ENCODE peak calls at places on chromosomes 7 and 10, in seven cellular contexts. One of them, this sample, is unnamed.

GRCh38 chr10:81116201-81116600 is 578.5 kb downstream of the SH2D4B start:
- ATAC-seq in A549: no peak
- ATAC-seq in GM12878: peak; percentile 56
- ATAC-seq in HepG2: no peak
- ATAC-seq in body of pancreas: no peak
- ATAC-seq in gastrocnemius medialis: no peak
- ATAC-seq in heart left ventricle: no peak
- ATAC-seq in this sample: no peak

GRCh38 chr10:99845837-99846382 is 63.5 kb downstream of the ABCC2 start:
- ATAC-seq in A549: peak; percentile 72
- ATAC-seq in GM12878: peak; percentile 95
- ATAC-seq in HepG2: peak; percentile 57
- ATAC-seq in body of pancreas: peak; percentile 93
- ATAC-seq in gastrocnemius medialis: peak; percentile 97
- ATAC-seq in heart left ventricle: peak; percentile 88
- ATAC-seq in this sample: peak; percentile 92

GRCh38 chr7:77439572-77439971 is 23.4 kb upstream of the GSAP start:
- ATAC-seq in A549: peak; percentile 99
- ATAC-seq in GM12878: no peak
- ATAC-seq in HepG2: peak; percentile 99
- ATAC-seq in body of pancreas: peak; percentile 45
- ATAC-seq in gastrocnemius medialis: peak; percentile 68
- ATAC-seq in heart left ventricle: peak; percentile 92
- ATAC-seq in this sample: no peak

GRCh38 chr10:129867780-129868179 is 96.3 kb downstream of the EBF3 start:
- ATAC-seq in A549: no peak
- ATAC-seq in GM12878: no peak
- ATAC-seq in HepG2: no peak
- ATAC-seq in body of pancreas: no peak
- ATAC-seq in gastrocnemius medialis: no peak
- ATAC-seq in heart left ventricle: no peak
- ATAC-seq in this sample: no peak

GRCh38 chr7:24700446-24701044 is 56.7 kb downstream of the GSDME start:
- ATAC-seq in A549: peak; percentile 18
- ATAC-seq in GM12878: no peak
- ATAC-seq in HepG2: no peak
- ATAC-seq in body of pancreas: no peak
- ATAC-seq in gastrocnemius medialis: no peak
- ATAC-seq in heart left ventricle: no peak
- ATAC-seq in this sample: no peak

GRCh38 chr7:111855161-111855841 is 293.0 kb upstream of the IMMP2L start:
- ATAC-seq in A549: peak; percentile 95
- ATAC-seq in GM12878: peak; percentile 90
- ATAC-seq in HepG2: peak; percentile 87
- ATAC-seq in body of pancreas: peak; percentile 74
- ATAC-seq in gastrocnemius medialis: peak; percentile 42
- ATAC-seq in heart left ventricle: peak; percentile 76
- ATAC-seq in this sample: no peak

GRCh38 chr10:3220853-3221252 is 48.3 kb upstream of the PITRM1 start:
- ATAC-seq in A549: peak; percentile 60
- ATAC-seq in GM12878: no peak
- ATAC-seq in HepG2: no peak
- ATAC-seq in body of pancreas: no peak
- ATAC-seq in gastrocnemius medialis: no peak
- ATAC-seq in heart left ventricle: no peak
- ATAC-seq in this sample: no peak

GRCh38 chr7:7490003-7490402 is 45.7 kb downstream of the COL28A1 start:
- ATAC-seq in A549: no peak
- ATAC-seq in GM12878: peak; percentile 44
- ATAC-seq in HepG2: no peak
- ATAC-seq in body of pancreas: no peak
- ATAC-seq in gastrocnemius medialis: no peak
- ATAC-seq in heart left ventricle: no peak
- ATAC-seq in this sample: no peak

GRCh38 chr10:86411281-86411841 is 44.8 kb upstream of the GRID1 start:
- ATAC-seq in A549: peak; percentile 66
- ATAC-seq in GM12878: peak; percentile 74
- ATAC-seq in HepG2: peak; percentile 82
- ATAC-seq in body of pancreas: no peak
- ATAC-seq in gastrocnemius medialis: no peak
- ATAC-seq in heart left ventricle: peak; percentile 89
- ATAC-seq in this sample: no peak

GRCh38 chr10:109427421-109427820 is 495.9 kb downstream of the XPNPEP1 start:
- ATAC-seq in A549: no peak
- ATAC-seq in GM12878: no peak
- ATAC-seq in HepG2: no peak
- ATAC-seq in body of pancreas: no peak
- ATAC-seq in gastrocnemius medialis: no peak
- ATAC-seq in heart left ventricle: no peak
- ATAC-seq in this sample: no peak

GRCh38 chr10:121645696-121646095 is 47.5 kb upstream of the FGFR2 start:
- ATAC-seq in A549: no peak
- ATAC-seq in GM12878: no peak
- ATAC-seq in HepG2: no peak
- ATAC-seq in body of pancreas: no peak
- ATAC-seq in gastrocnemius medialis: no peak
- ATAC-seq in heart left ventricle: no peak
- ATAC-seq in this sample: no peak

GRCh38 chr7:24949884-24950283 is 30.1 kb downstream of the OSBPL3 start:
- ATAC-seq in A549: no peak
- ATAC-seq in GM12878: no peak
- ATAC-seq in HepG2: no peak
- ATAC-seq in body of pancreas: no peak
- ATAC-seq in gastrocnemius medialis: no peak
- ATAC-seq in heart left ventricle: no peak
- ATAC-seq in this sample: no peak

GRCh38 chr10:62437696-62438095 is 63.5 kb downstream of the ZNF365 start:
- ATAC-seq in A549: peak; percentile 85
- ATAC-seq in GM12878: peak; percentile 81
- ATAC-seq in HepG2: peak; percentile 62
- ATAC-seq in body of pancreas: peak; percentile 62
- ATAC-seq in gastrocnemius medialis: peak; percentile 60
- ATAC-seq in heart left ventricle: no peak
- ATAC-seq in this sample: no peak

GRCh38 chr7:103347507-103348267 is at the start of gene PSMC2:
- ATAC-seq in A549: peak; percentile 87
- ATAC-seq in GM12878: peak; percentile 79
- ATAC-seq in HepG2: peak; percentile 88
- ATAC-seq in body of pancreas: peak; percentile 79
- ATAC-seq in gastrocnemius medialis: peak; percentile 90
- ATAC-seq in heart left ventricle: peak; percentile 89
- ATAC-seq in this sample: peak; percentile 87
- TF ChIP-seq POLR2A in A549: peak; percentile 64
- TF ChIP-seq POLR2A in GM12878: peak; percentile 79
- TF ChIP-seq POLR2A in HepG2: peak; percentile 55
- TF ChIP-seq POLR2A in body of pancreas: no peak
- TF ChIP-seq POLR2A in gastrocnemius medialis: peak; percentile 72
- TF ChIP-seq POLR2A in heart left ventricle: no peak
- TF ChIP-seq POLR2A in this sample: no peak

GRCh38 chr10:105535478-105535877 is 894.4 kb downstream of the SORCS3 start:
- ATAC-seq in A549: no peak
- ATAC-seq in GM12878: no peak
- ATAC-seq in HepG2: no peak
- ATAC-seq in body of pancreas: no peak
- ATAC-seq in gastrocnemius medialis: no peak
- ATAC-seq in heart left ventricle: no peak
- ATAC-seq in this sample: no peak
- H3K4me3 ChIP-seq in A549: no peak overlapping the region
- H3K4me3 ChIP-seq in GM12878: no peak overlapping the region
- H3K4me3 ChIP-seq in HepG2: no peak overlapping the region
- H3K4me3 ChIP-seq in body of pancreas: no peak overlapping the region
- H3K4me3 ChIP-seq in gastrocnemius medialis: no peak overlapping the region
- H3K4me3 ChIP-seq in heart left ventricle: no peak overlapping the region
- H3K4me3 ChIP-seq in this sample: no peak overlapping the region

GRCh38 chr10:57988964-57989363 is 278.7 kb downstream of the IPMK start:
- ATAC-seq in A549: no peak
- ATAC-seq in GM12878: no peak
- ATAC-seq in HepG2: no peak
- ATAC-seq in body of pancreas: no peak
- ATAC-seq in gastrocnemius medialis: no peak
- ATAC-seq in heart left ventricle: no peak
- ATAC-seq in this sample: no peak

GRCh38 chr10:57993302-57993701 is 274.4 kb downstream of the IPMK start:
- ATAC-seq in A549: peak; percentile 36
- ATAC-seq in GM12878: no peak
- ATAC-seq in HepG2: no peak
- ATAC-seq in body of pancreas: no peak
- ATAC-seq in gastrocnemius medialis: no peak
- ATAC-seq in heart left ventricle: no peak
- ATAC-seq in this sample: no peak

GRCh38 chr10:57996536-57996935 is 271.2 kb downstream of the IPMK start:
- ATAC-seq in A549: no peak
- ATAC-seq in GM12878: no peak
- ATAC-seq in HepG2: no peak
- ATAC-seq in body of pancreas: no peak
- ATAC-seq in gastrocnemius medialis: no peak
- ATAC-seq in heart left ventricle: no peak
- ATAC-seq in this sample: no peak

GRCh38 chr10:57992321-57993077 is 275.2 kb downstream of the IPMK start:
- ATAC-seq in A549: peak; percentile 70
- ATAC-seq in GM12878: no peak
- ATAC-seq in HepG2: no peak
- ATAC-seq in body of pancreas: peak; percentile 60
- ATAC-seq in gastrocnemius medialis: no peak
- ATAC-seq in heart left ventricle: no peak
- ATAC-seq in this sample: no peak
- TF ChIP-seq CTCF in A549: no peak
- TF ChIP-seq CTCF in GM12878: no peak
- TF ChIP-seq CTCF in HepG2: no peak
- TF ChIP-seq CTCF in body of pancreas: no peak
- TF ChIP-seq CTCF in gastrocnemius medialis: no peak
- TF ChIP-seq CTCF in heart left ventricle: no peak
- TF ChIP-seq CTCF in this sample: no peak

GRCh38 chr10:117007080-117007479 is 2.1 kb upstream of the SHTN1 start:
- ATAC-seq in A549: no peak
- ATAC-seq in GM12878: no peak
- ATAC-seq in HepG2: no peak
- ATAC-seq in body of pancreas: no peak
- ATAC-seq in gastrocnemius medialis: no peak
- ATAC-seq in heart left ventricle: no peak
- ATAC-seq in this sample: no peak

GRCh38 chr10:117003336-117003735 is 1.7 kb downstream of the SHTN1 start:
- ATAC-seq in A549: no peak
- ATAC-seq in GM12878: no peak
- ATAC-seq in HepG2: peak; percentile 6
- ATAC-seq in body of pancreas: no peak
- ATAC-seq in gastrocnemius medialis: no peak
- ATAC-seq in heart left ventricle: no peak
- ATAC-seq in this sample: no peak

GRCh38 chr10:117005454-117006055 is 568 bp upstream of the SHTN1 start:
- ATAC-seq in A549: peak; percentile 76
- ATAC-seq in GM12878: no peak
- ATAC-seq in HepG2: peak; percentile 74
- ATAC-seq in body of pancreas: peak; percentile 26
- ATAC-seq in gastrocnemius medialis: no peak
- ATAC-seq in heart left ventricle: peak; percentile 32
- ATAC-seq in this sample: no peak

GRCh38 chr10:117004238-117004626 is 755 bp downstream of the SHTN1 start:
- ATAC-seq in A549: peak; percentile 7
- ATAC-seq in GM12878: peak; percentile 69
- ATAC-seq in HepG2: no peak
- ATAC-seq in body of pancreas: peak; percentile 4
- ATAC-seq in gastrocnemius medialis: no peak
- ATAC-seq in heart left ventricle: peak; percentile 31
- ATAC-seq in this sample: peak; percentile 80

DNA sequence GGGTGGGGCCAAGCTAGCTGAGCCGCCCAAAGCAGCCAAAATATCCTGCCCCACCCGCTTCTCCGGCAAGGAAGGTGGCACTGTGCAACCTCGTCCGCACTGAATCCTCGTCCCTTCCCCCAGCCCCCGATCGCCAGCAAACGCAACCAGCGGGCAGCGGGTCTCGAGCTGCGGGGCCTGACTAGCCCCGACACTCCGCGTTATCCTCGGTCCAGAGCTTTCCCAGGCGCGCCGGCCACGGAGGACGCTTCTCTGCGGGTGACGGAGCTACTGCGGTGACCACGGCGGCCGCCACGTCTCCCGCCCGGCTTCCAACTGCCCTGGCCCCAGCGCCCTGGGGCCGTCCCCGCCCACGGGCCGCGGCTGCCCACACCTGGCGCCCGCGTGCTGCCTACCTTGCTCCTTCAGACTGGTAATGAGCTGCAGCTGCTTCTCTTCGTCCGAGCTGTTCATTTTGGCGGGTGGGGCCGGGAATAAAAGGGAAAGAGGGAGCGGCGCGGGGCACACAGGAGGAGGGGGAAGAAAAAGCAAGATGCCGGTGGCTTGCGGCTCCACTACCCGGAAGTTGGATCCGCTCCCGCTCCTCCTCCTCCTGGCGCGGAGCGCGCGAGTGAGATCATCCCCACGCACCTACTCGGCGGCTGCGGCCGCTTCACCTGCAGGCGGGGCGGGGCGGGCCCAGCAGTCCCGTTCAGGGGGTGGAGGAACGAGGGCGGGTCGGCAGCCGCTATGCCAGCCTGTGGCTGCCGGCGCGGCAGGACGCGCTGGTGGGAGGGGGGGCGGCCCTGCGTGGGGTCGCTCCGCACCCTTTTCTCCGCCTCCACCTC is at the start of gene SHTN1:
- ATAC-seq in A549: peak; percentile 86
- ATAC-seq in GM12878: peak; percentile 77
- ATAC-seq in HepG2: peak; percentile 89
- ATAC-seq in body of pancreas: peak; percentile 96
- ATAC-seq in gastrocnemius medialis: no peak
- ATAC-seq in heart left ventricle: peak; percentile 87
- ATAC-seq in this sample: peak; percentile 71
- TF ChIP-seq POLR2A in A549: peak; percentile 48
- TF ChIP-seq POLR2A in GM12878: no peak
- TF ChIP-seq POLR2A in HepG2: peak; percentile 57
- TF ChIP-seq POLR2A in body of pancreas: peak; percentile 91
- TF ChIP-seq POLR2A in gastrocnemius medialis: no peak
- TF ChIP-seq POLR2A in heart left ventricle: no peak
- TF ChIP-seq POLR2A in this sample: peak; percentile 10

GRCh38 chr7:98616381-98617050 is 569 bp upstream of the NPTX2 start:
- ATAC-seq in A549: no peak
- ATAC-seq in GM12878: no peak
- ATAC-seq in HepG2: no peak
- ATAC-seq in body of pancreas: no peak
- ATAC-seq in gastrocnemius medialis: no peak
- ATAC-seq in heart left ventricle: no peak
- ATAC-seq in this sample: no peak
- H3K4me3 ChIP-seq in A549: no peak overlapping the region
- H3K4me3 ChIP-seq in GM12878: no peak overlapping the region
- H3K4me3 ChIP-seq in HepG2: no peak overlapping the region
- H3K4me3 ChIP-seq in body of pancreas: no peak overlapping the region
- H3K4me3 ChIP-seq in gastrocnemius medialis: peak overlapping the region; percentile 13
- H3K4me3 ChIP-seq in heart left ventricle: no peak overlapping the region
- H3K4me3 ChIP-seq in this sample: no peak overlapping the region